ENCODE peak calls at places on chromosomes 7 and 10, in five cellular contexts. W is astrocyte of the spinal cord, V is AG10803, F is left ventricle myocardium inferior, U is uterus. P is an unnamed sample.

GRCh38 chr10:97714401-97715258 is 1.1 kb downstream of the MARVELD1 start:
- DNase-seq in W (peak), V (peak), F (peak), U (peak), P (peak)

GRCh38 chr10:88875081-88875480 is 5.0 kb upstream of the STAMBPL1 start:
- DNase-seq in W (no peak), V (no peak), F (no peak), U (no peak), P (no peak)

GRCh38 chr7:1457949-1458675 is 1.2 kb downstream of the MICALL2 start:
- DNase-seq in W (no peak), V (no peak), F (no peak), U (no peak), P (no peak)

GRCh38 chr10:124415210-124415609 is 3.5 kb downstream of the OAT start:
- DNase-seq in W (no peak), V (no peak), F (no peak), U (no peak), P (no peak)

GRCh38 chr10:19964625-19965024 is 148.4 kb downstream of the PLXDC2 start:
- DNase-seq in W (no peak), V (no peak), F (no peak), U (no peak), P (no peak)

GRCh38 chr7:137937202-137937560 is 64.7 kb downstream of the CREB3L2 start:
- DNase-seq in W (peak), V (peak), F (no peak), U (no peak), P (no peak)

GRCh38 chr10:101840741-101841453 is 2.7 kb downstream of the KCNIP2 start:
- DNase-seq in W (peak), V (peak), F (peak), U (peak), P (peak)

GRCh38 chr7:36286241-36286640 is 103.4 kb upstream of the ANLN start:
- DNase-seq in W (no peak), V (no peak), F (no peak), U (no peak), P (no peak)

GRCh38 chr10:32379314-32379949 is 32.5 kb upstream of the EPC1 start:
- DNase-seq in W (peak), V (peak), F (no peak), U (no peak), P (no peak)

GRCh38 chr7:149495785-149496641 is 1.6 kb downstream of the ZNF746 start:
- DNase-seq in W (peak), V (peak), F (peak), U (peak), P (peak)

GRCh38 chr10:75347211-75347610 is 54.4 kb downstream of the ZNF503 start:
- DNase-seq in W (no peak), V (no peak), F (no peak), U (no peak), P (no peak)

GRCh38 chr10:48794074-48794473 is 109.4 kb downstream of the WDFY4 start:
- DNase-seq in W (no peak), V (no peak), F (no peak), U (no peak), P (peak)

GRCh38 chr10:69232736-69233135 is 12.6 kb downstream of the HKDC1 start:
- DNase-seq in W (no peak), V (no peak), F (no peak), U (no peak), P (no peak)

GRCh38 chr7:69516208-69516820 is 82.0 kb upstream of the AUTS2 start:
- DNase-seq in W (no peak), V (no peak), F (peak), U (no peak), P (no peak)

GRCh38 chr10:96360331-96360730 is 1.5 kb upstream of the OPALIN start:
- DNase-seq in W (no peak), V (no peak), F (no peak), U (no peak), P (peak)

GRCh38 chr7:47513741-47514241 is 68.1 kb downstream of the TNS3 start:
- DNase-seq in W (peak), V (peak), F (no peak), U (peak), P (no peak)

GRCh38 chr10:116450861-116451260 is 23.2 kb downstream of the PNLIPRP3 start:
- DNase-seq in W (no peak), V (no peak), F (no peak), U (no peak), P (no peak)

GRCh38 chr10:73601486-73601921 is 10.4 kb upstream of the USP54 start:
- DNase-seq in W (no peak), V (no peak), F (no peak), U (no peak), P (no peak)

DNA sequence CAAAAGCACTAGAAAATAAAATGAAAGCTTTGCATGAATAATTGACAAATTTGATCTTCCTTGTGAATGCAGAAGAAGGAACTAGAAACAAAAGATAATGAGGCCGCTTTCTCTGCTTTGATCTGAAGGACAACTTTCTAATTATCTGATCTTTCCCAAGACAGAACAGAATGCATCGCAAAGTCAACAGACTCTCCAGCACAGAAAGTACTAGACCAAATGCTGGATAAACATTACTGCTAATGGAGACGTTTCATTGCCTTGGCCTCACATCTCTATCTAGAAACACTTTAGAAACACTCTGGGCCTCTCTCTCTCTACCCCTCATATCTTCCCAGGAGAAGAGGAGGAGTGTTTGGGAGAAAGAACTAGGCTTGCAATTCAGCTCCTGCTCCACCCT is 76.4 kb downstream of the LRRC17 start:
- DNase-seq in W (no peak), V (no peak), F (no peak), U (no peak), P (no peak)
- H3K4me3 ChIP-seq in W (no peak), V (no peak), F (no peak), U (no peak), P (no peak)

GRCh38 chr10:34160595-34160994 is 654.5 kb downstream of the PARD3 start:
- DNase-seq in W (no peak), V (no peak), F (no peak), U (no peak), P (no peak)

GRCh38 chr10:34154371-34154770 is 660.7 kb downstream of the PARD3 start:
- DNase-seq in W (no peak), V (no peak), F (no peak), U (no peak), P (no peak)

GRCh38 chr10:34157501-34157900 is 657.6 kb downstream of the PARD3 start:
- DNase-seq in W (no peak), V (peak), F (no peak), U (no peak), P (no peak)

GRCh38 chr10:34152434-34152833 is 662.7 kb downstream of the PARD3 start:
- DNase-seq in W (no peak), V (no peak), F (no peak), U (no peak), P (no peak)

DNA sequence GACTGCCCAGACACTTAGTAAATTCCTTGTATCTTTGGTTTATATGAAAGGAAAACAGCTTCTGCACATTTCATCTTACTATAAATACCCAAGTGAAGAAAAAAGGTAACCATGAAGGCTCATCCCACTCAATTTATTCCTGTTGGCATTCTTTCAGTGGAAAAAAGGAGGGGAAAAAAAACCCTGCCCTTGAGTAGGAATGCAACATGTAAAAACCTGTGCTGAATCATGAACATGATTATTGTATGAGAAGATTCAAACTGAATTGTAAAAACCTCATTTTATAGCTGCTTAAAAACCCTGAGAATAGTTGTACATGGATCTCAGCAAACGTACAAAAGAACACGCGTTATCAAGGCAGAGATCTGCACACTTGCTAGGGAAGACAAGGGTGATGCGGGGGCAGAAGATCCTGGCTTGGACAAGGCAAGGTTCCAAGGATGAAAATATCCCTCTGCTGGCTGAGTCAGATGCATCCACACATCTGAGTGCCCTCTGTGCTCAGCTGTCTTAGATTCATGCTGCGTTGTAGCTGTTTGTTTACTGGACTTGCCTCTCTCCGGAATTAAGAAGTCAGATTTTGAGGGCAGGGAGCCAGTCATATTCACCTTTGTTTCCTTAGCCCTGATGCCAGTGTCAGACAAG is 658.2 kb downstream of the PARD3 start:
- DNase-seq in W (peak), V (peak), F (no peak), U (peak), P (no peak)
- TF ChIP-seq CTCF in W (peak), V (peak), F (peak), U (no peak), P (no peak)

GRCh38 chr7:158999496-158999895 is 143.1 kb downstream of the DYNC2I1 start:
- DNase-seq in W (no peak), V (no peak), F (no peak), U (no peak), P (no peak)
- H3K4me3 ChIP-seq in W (no peak), V (no peak), F (no peak), U (no peak), P (no peak)

GRCh38 chr7:150924256-150924851 is 53.8 kb downstream of the KCNH2 start:
- DNase-seq in W (no peak), V (no peak), F (no peak), U (no peak), P (no peak)

GRCh38 chr7:150927954-150928340 is 50.2 kb downstream of the KCNH2 start:
- DNase-seq in W (no peak), V (no peak), F (no peak), U (no peak), P (no peak)

GRCh38 chr7:150923802-150924201 is 54.3 kb downstream of the KCNH2 start:
- DNase-seq in W (no peak), V (no peak), F (no peak), U (no peak), P (no peak)

GRCh38 chr7:150926066-150926465 is 52.1 kb downstream of the KCNH2 start:
- DNase-seq in W (no peak), V (no peak), F (no peak), U (no peak), P (no peak)

DNA sequence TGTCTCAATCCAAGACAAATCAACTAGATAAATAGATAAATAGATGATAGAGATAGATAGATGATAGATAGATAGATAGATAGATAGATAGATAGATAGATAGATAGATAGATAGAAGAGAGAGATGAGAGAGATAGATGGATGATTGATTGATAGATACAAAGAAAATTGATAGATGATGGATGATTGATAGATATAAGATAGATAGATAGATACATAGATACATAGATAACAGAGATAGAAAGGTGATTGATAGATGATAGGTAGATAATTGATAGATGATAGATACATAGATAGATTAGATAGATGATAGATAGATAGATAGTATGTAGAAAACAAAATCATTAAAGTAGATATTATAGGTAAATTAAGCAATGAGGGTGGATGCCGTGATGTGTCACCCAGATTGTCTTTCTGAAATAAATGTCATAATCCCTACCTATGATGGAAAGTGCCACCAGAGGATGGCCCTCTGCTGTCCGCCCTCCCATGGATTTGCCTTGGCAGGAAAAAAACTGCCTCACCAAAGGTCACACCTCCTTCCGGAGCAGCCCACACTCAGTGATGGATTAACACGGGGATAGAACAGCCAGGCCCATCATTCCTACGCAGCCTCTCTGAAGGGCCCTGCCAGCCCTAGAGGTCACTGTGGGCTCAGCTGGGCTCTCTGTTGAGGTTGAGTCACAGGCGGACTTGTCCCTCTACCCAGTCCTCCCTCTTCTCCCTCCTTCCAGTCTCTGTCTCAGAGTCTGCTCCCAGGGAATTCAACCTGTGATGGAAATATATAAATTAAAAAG is 50.8 kb downstream of the KCNH2 start:
- DNase-seq in W (no peak), V (no peak), F (no peak), U (no peak), P (no peak)
- TF ChIP-seq CTCF in W (no peak), V (no peak), F (no peak), U (no peak), P (no peak)

DNA sequence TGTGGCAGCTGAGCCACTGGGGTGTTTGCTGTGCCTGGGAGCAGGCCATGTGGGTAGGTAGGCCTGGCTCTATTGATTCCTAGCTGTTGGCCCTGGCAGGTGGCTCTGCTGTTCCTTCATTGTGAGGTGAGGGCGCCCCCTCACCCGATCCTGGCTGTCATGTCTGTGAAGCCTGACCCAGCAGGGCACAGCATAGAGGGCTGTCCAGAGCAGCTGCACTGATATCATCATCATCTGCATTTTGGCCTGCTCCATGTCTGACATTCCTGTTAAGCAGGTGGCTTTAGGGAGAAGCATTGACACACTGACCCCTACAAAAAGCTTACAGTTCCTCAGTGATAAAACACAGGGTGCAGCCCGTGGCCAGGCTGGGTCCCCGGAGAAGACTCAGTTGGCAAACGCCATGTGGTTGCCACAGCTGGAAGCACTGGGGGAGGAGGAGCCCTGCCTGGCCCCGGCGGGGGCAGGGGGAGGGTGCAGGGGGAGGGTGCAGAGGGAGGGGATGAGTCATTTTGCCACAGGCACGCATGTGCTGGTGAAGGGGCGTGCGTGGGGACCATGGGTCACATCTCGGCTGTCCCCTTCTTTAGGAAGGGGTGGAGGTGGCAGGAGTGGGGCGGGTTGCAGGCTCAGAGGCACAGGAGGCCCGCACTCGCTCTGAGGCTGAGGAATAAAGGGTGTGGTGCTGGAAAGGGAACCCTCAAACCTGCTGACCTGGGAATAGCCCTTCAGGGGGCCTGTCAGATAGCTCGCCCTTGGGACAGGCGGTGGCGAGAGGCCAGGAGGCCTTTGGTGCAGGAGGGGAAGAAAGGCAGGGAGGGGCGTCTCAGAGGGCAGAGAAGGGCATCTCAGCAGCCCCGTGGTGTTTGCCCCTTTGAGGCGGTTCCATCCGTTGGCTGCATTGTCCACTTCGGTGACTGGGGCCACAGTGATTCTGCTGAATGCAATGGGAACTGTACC is 31.6 kb downstream of the IKZF1 start:
- DNase-seq in W (no peak), V (no peak), F (no peak), U (no peak), P (no peak)
- H3K4me3 ChIP-seq in W (no peak), V (no peak), F (no peak), U (no peak), P (no peak)

GRCh38 chr10:15898046-15898445 is 37.7 kb upstream of the MINDY3 start:
- DNase-seq in W (peak), V (peak), F (no peak), U (no peak), P (no peak)
- TF ChIP-seq CTCF in W (peak), V (peak), F (peak), U (no peak), P (peak)